ENCODE peak calls at places on chromosomes 13 and 19, in six cellular contexts. E, X, W, H, K and O are unnamed samples.

GRCh38 chr13:113315992-113316391 is 19.0 kb downstream of the LAMP1 start:
- DNase-seq in E (no peak), X (no peak), W (no peak), H (no peak), K (no peak), O (no peak)

GRCh38 chr13:26658491-26658890 is 101.0 kb downstream of the WASF3 start:
- DNase-seq in E (no peak), X (no peak), W (no peak), H (no peak), K (peak; percentile 15), O (no peak)

GRCh38 chr13:21014666-21015170 is 46.7 kb downstream of the LATS2 start:
- DNase-seq in E (peak; percentile 21), X (no peak), W (no peak), H (no peak), K (no peak), O (no peak)

GRCh38 chr19:38417544-38418506 is 8.2 kb downstream of the RASGRP4 start:
- DNase-seq in E (peak; percentile 74), X (peak; percentile 24), W (peak; percentile 33), H (no peak), K (peak; percentile 48), O (no peak)

GRCh38 chr13:97257800-97258799 is 36.0 kb downstream of the MBNL2 start:
- DNase-seq in E (peak; percentile 95), X (peak; percentile 17), W (no peak), H (no peak), K (no peak), O (no peak)

GRCh38 chr13:98994080-98994479 is 16.2 kb upstream of the DOCK9 start:
- DNase-seq in E (no peak), X (no peak), W (no peak), H (no peak), K (no peak), O (no peak)

GRCh38 chr13:20983386-20983785 is 78.0 kb downstream of the LATS2 start:
- DNase-seq in E (no peak), X (no peak), W (no peak), H (no peak), K (no peak), O (no peak)

GRCh38 chr19:41223431-41224234 is 4.6 kb downstream of the AXL start:
- DNase-seq in E (peak; percentile 86), X (no peak), W (no peak), H (peak; percentile 84), K (peak; percentile 29), O (no peak)

GRCh38 chr19:54552913-54553310 is 20.7 kb upstream of the LILRA2 start:
- DNase-seq in E (no peak), X (no peak), W (no peak), H (no peak), K (no peak), O (no peak)

GRCh38 chr13:80666782-80667537 is 326.0 kb upstream of the SPRY2 start:
- DNase-seq in E (no peak), X (no peak), W (no peak), H (no peak), K (no peak), O (no peak)

GRCh38 chr13:29676535-29676934 is 81.0 kb upstream of the SLC7A1 start:
- DNase-seq in E (peak; percentile 3), X (no peak), W (no peak), H (no peak), K (peak; percentile 12), O (no peak)

GRCh38 chr13:19959141-19959830 is 759 bp downstream of the ZMYM2 start:
- DNase-seq in E (peak; percentile 35), X (peak; percentile 60), W (peak; percentile 70), H (no peak), K (peak; percentile 65), O (peak; percentile 41)

GRCh38 chr13:92767468-92767867 is 459.1 kb upstream of the GPC6 start:
- DNase-seq in E (no peak), X (no peak), W (no peak), H (no peak), K (no peak), O (no peak)

GRCh38 chr13:111461445-111462149 is 141.2 kb downstream of the TEX29 start:
- DNase-seq in E (no peak), X (no peak), W (no peak), H (no peak), K (no peak), O (no peak)

GRCh38 chr19:17095141-17095919 is 19.8 kb downstream of the MYO9B start:
- DNase-seq in E (no peak), X (no peak), W (no peak), H (no peak), K (no peak), O (no peak)

GRCh38 chr19:55080915-55081772 is 5.5 kb downstream of the EPS8L1 start:
- DNase-seq in E (peak; percentile 89), X (peak; percentile 84), W (peak; percentile 84), H (peak; percentile 92), K (peak; percentile 80), O (no peak)

GRCh38 chr13:68199271-68199670 is 969.1 kb upstream of the PCDH9 start:
- DNase-seq in E (no peak), X (no peak), W (no peak), H (no peak), K (no peak), O (no peak)

GRCh38 chr19:17121736-17122293 is 46.2 kb downstream of the MYO9B start:
- DNase-seq in E (no peak), X (no peak), W (no peak), H (no peak), K (no peak), O (no peak)

GRCh38 chr13:85255978-85256377 is 543.2 kb downstream of the SLITRK6 start:
- DNase-seq in E (no peak), X (no peak), W (no peak), H (no peak), K (no peak), O (no peak)

GRCh38 chr13:71624641-71625040 is 242.4 kb downstream of the DACH1 start:
- DNase-seq in E (no peak), X (no peak), W (no peak), H (no peak), K (no peak), O (no peak)

GRCh38 chr13:105920375-105920774 is 615.1 kb downstream of the EFNB2 start:
- DNase-seq in E (peak; percentile 58), X (no peak), W (no peak), H (no peak), K (no peak), O (no peak)

GRCh38 chr19:9875796-9876195 is 40.7 kb downstream of the PIN1 start:
- DNase-seq in E (no peak), X (no peak), W (no peak), H (no peak), K (no peak), O (no peak)

GRCh38 chr19:9865732-9866627 is 30.9 kb downstream of the PIN1 start:
- DNase-seq in E (no peak), X (peak; percentile 31), W (peak; percentile 61), H (no peak), K (no peak), O (no peak)

GRCh38 chr19:9869008-9869617 is 34.0 kb downstream of the PIN1 start:
- DNase-seq in E (no peak), X (no peak), W (no peak), H (no peak), K (no peak), O (no peak)

GRCh38 chr19:9872618-9873242 is 37.6 kb downstream of the PIN1 start:
- DNase-seq in E (no peak), X (no peak), W (no peak), H (no peak), K (no peak), O (no peak)

DNA sequence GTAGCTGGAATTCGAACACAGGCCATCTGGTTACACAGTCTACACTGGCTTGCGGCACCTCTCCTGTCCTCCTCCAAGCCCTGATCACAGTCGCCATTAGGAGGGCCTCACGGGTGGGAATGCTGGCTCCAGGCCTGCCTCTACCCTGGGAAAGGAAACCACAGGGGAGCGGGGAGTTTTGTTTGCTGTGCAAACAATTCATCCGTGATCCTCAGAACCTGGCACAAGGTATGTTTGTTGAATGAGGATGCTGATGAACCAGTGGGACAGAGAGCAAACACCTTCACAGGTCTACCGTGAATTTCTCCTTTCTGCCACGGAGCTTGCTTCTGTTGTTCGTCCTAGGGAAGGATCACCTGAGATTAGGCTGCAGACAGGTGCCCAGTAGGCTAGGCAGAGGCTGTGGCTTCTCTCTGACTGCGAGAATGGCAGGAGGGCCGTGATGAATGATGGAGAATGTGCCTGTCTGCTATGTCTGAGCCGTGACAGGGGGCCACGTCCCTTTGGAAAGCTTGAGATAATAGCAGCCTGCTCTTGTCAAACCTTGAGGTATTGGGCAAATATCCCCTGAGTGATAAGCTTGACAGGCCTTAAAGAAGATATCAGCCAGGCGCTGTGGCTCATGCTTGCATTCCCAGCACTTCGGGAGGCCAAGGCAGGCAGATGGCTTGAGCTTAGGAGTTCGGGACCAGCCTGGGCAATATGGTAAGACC is 36.7 kb downstream of the PIN1 start:
- DNase-seq in E (no peak), X (no peak), W (no peak), H (no peak), K (peak; percentile 14), O (no peak)
- H3K27ac ChIP-seq in E (no peak overlapping the region), X (no peak overlapping the region), W (no peak overlapping the region), H (no peak overlapping the region), K (peak overlapping the region; percentile 57), O (no peak overlapping the region)

DNA sequence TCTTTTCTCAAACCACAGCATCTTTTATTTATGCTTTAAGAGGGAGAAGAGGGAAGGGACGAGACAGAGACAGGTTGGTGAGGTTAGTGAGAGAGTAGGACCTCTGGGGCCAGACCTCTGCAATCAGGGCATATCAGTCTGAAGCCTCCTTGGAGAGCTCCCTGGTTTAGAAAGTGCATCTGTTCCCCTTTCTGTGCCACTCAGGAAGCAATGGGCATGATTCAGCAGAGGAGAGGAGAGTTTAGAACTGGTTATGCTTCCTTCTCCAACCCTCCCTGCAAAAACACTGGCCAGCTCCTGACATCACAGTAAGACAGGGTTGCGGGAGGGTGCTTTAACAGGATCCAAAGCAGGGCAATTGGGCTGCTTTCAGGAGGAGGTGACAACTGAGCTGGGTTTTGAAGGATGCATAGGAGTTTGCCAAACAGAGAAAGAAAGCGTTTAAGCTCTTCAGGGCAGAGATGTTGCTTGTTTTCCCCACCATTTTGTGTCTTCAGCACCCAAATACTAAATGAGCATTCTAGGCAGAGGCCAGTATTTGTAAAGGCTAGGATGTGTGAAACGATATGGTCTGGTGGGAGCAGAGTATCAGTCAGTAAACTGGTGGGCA is 33.1 kb downstream of the CERS4 start:
- DNase-seq in E (no peak), X (no peak), W (no peak), H (no peak), K (no peak), O (no peak)
- H3K27ac ChIP-seq in E (no peak overlapping the region), X (no peak overlapping the region), W (no peak overlapping the region), H (no peak overlapping the region), K (peak overlapping the region; percentile 96), O (peak overlapping the region; percentile 94)

GRCh38 chr19:46471778-46472543 is 598 bp upstream of the PNMA8A start:
- DNase-seq in E (no peak), X (no peak), W (no peak), H (no peak), K (no peak), O (no peak)
- H3K27ac ChIP-seq in E (peak overlapping the region; percentile 76), X (no peak overlapping the region), W (no peak overlapping the region), H (no peak overlapping the region), K (peak overlapping the region; percentile 93), O (peak overlapping the region; percentile 94)

GRCh38 chr13:52164989-52165388 is 5.6 kb upstream of the NEK3 start:
- DNase-seq in E (no peak), X (no peak), W (no peak), H (no peak), K (no peak), O (no peak)

GRCh38 chr13:52165410-52165809 is 6.0 kb upstream of the NEK3 start:
- DNase-seq in E (no peak), X (no peak), W (no peak), H (no peak), K (no peak), O (no peak)

GRCh38 chr13:52173373-52173772 is 14.0 kb upstream of the NEK3 start:
- DNase-seq in E (no peak), X (no peak), W (no peak), H (no peak), K (no peak), O (no peak)

GRCh38 chr13:52169839-52170238 is 10.4 kb upstream of the NEK3 start:
- DNase-seq in E (no peak), X (no peak), W (no peak), H (no peak), K (no peak), O (no peak)
- H3K27ac ChIP-seq in E (no peak overlapping the region), X (no peak overlapping the region), W (no peak overlapping the region), H (no peak overlapping the region), K (no peak overlapping the region), O (peak overlapping the region; percentile 89)